ENCODE peak calls at places on chromosomes 7 and 10, in four cellular contexts. L, Q, O and N are unnamed samples.

GRCh38 chr10:34507217-34507616 is 307.9 kb downstream of the PARD3 start:
- DNase-seq in O (no peak), L (no peak), Q (no peak), N (no peak)

GRCh38 chr10:89029785-89030437 is 39.3 kb downstream of the FAS start:
- DNase-seq in Q (peak), O (peak), L (peak), N (peak)

GRCh38 chr7:24052572-24053223 is 231.3 kb upstream of the NPY start:
- DNase-seq in Q (no peak), O (no peak), L (no peak), N (no peak)

GRCh38 chr7:146116452-146117219 is at the start of gene CNTNAP2:
- DNase-seq in L (no peak), Q (no peak), O (no peak), N (peak)

GRCh38 chr10:110959379-110960332 is 40.3 kb downstream of the SHOC2 start:
- DNase-seq in Q (no peak), L (no peak), O (no peak), N (no peak)

GRCh38 chr7:98330926-98331529 is 49.5 kb downstream of the BRI3 start:
- DNase-seq in L (no peak), O (no peak), Q (no peak), N (no peak)

GRCh38 chr7:72042855-72043254 is 369.3 kb downstream of the CALN1 start:
- DNase-seq in L (no peak), O (no peak), Q (no peak), N (no peak)

GRCh38 chr7:98251251-98251843 is 685 bp downstream of the TECPR1 start:
- DNase-seq in O (peak), Q (no peak), L (no peak), N (peak)

GRCh38 chr7:17584822-17585221 is 286.4 kb downstream of the AHR start:
- DNase-seq in L (no peak), Q (no peak), O (no peak), N (no peak)

GRCh38 chr10:70903262-70903921 is 15.0 kb upstream of the PCBD1 start:
- DNase-seq in L (no peak), O (peak), Q (peak), N (peak)
- TF ChIP-seq FOXK2 in L (no peak), O (no peak), Q (no peak), N (no peak)

GRCh38 chr10:91120348-91120747 is 100.1 kb upstream of the PCGF5 start:
- DNase-seq in Q (no peak), L (no peak), O (no peak), N (no peak)

GRCh38 chr10:91117496-91117895 is 103.0 kb upstream of the PCGF5 start:
- DNase-seq in O (no peak), Q (no peak), L (no peak), N (no peak)

GRCh38 chr10:91111060-91111459 is 109.4 kb upstream of the PCGF5 start:
- DNase-seq in L (no peak), Q (no peak), O (no peak), N (no peak)

DNA sequence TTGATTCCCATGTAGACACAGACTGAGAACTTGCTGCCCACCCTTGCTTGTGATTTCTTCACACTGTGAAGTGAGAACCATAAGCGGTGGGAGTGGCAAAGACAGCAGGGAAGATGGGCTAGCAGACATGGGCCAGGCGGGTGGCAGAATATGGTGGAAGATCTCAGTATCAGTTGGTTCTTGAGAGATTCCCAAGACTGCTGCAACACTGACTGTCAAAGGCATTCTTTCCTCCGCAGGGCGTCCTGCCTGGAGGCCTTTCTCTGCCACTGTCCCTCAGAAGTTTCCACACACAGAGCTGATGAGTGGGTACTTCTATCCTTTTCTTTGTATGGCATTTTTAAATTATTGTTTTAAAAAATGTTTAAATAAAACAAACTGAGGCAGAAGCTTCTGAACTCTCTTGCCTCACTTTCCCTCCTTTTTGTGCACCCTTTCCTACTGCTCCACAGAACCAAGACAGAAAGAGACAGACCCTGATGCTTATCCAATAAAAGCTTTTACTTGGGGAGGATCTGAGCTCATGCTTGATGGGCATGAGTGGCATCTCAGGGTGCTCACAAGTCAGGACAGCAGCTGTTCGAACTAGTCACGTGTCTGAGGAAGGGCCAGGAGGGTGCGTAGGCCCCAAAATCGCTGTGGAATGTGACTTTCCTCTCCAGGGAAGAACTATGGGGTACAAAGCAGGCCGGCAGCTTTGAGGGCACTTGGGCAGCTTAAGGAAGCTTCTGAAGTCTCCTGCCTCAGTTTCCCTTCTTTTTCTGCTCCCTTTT is 104.7 kb upstream of the PCGF5 start:
- DNase-seq in L (no peak), O (no peak), Q (no peak), N (no peak)
- TF ChIP-seq TARDBP in L (no peak), O (no peak), Q (no peak), N (no peak)

GRCh38 chr10:127433951-127434350 is 115.2 kb upstream of the NPS start:
- DNase-seq in Q (no peak), O (no peak), L (no peak), N (no peak)
- TF ChIP-seq BHLHE40 in Q (no peak), O (no peak), L (no peak), N (no peak)

DNA sequence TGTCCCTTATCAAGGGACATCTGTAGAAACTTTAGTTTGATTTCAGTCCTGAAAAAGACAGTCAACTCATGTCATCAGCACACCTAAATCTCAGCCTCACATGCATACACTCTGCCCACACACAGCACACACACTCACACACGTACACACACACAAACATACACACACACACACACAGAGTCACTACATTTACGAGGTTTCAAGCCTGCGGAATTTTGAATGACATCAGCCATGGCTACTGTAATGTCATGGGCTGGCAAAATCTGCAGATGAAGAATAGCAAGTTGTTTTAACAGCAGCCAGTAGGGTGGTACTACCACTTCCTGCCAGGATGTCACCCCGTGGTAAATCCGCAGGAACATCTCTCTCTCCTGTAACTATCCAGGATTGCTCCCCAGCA is 37.1 kb upstream of the EZH2 start:
- DNase-seq in L (no peak), O (no peak), Q (no peak), N (no peak)
- TF ChIP-seq FOXK2 in L (no peak), O (no peak), Q (no peak), N (no peak)

GRCh38 chr10:132623996-132624846 is 86.6 kb downstream of the INPP5A start:
- DNase-seq in L (no peak), O (no peak), Q (no peak), N (no peak)
- TF ChIP-seq TARDBP in L (no peak), O (no peak), Q (no peak), N (no peak)

DNA sequence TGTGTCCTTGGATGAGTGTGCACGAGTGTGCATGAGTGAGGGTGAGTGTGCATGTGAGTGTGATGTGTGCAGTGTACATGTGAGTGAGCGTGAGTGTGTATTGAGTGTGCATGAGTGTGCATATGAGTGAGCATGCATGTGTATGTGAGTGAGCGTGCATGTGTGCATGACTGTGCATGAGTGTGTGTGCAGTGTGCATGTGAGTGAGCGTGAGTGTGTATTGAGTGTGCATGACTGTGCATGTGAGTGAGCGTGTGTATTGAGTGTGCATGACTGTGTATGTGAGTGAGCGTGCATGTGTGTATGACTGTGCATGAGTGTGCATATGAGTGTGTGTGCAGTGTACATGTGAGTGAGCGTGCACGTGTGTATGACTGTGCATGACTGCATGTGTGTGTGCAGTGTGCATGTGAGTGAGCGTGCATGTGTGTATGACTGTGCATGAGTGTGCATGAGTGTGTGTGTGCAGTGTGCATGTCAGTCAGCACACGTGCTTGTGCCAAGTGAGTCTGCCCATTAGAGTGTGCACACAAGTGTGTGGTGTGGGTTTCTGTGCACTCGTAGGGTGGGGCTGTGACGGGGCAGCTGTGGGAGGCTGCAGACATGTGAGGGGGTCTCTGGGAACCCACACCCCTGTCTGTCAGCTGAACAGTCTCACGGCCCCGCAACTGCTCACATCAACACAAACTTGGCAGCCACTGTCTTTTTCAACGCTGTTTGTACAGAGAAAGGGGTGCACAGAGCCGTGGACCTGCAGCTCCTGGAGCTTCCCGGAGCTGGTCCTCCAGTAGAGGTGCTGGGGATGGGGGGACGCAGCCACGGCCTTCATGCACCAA is 14.8 kb downstream of the FOXL3 start:
- DNase-seq in L (no peak), Q (no peak), O (no peak), N (no peak)
- TF ChIP-seq BHLHE40 in L (no peak), Q (no peak), O (no peak), N (no peak)

GRCh38 chr10:9437131-9437530 is 1382.6 kb downstream of the GATA3 start:
- DNase-seq in L (no peak), O (no peak), Q (no peak), N (no peak)
- TF ChIP-seq FOXK2 in L (no peak), O (no peak), Q (no peak), N (no peak)

DNA sequence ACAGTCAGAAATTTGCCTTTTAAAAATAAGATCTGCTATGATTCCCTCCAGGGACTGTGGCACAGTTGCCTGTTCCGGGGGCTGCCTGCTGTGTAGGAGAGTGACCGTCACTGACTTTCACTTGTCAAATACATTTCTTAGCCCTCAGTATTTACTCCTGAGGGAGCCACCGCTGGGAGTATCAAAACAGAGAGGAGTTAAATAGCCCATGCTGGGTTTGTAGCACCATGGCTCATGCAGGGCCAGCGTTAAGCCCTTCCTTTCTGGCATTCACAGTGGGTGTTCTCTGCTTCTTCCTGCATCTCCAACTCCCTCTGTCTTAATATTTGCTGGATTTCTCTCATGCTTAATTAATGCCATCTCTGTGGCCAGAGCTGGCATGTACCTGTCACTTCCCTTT is 897.8 kb downstream of the SORCS3 start:
- DNase-seq in Q (no peak), L (no peak), O (no peak), N (no peak)
- TF ChIP-seq TARDBP in Q (no peak), L (no peak), O (no peak), N (no peak)

DNA sequence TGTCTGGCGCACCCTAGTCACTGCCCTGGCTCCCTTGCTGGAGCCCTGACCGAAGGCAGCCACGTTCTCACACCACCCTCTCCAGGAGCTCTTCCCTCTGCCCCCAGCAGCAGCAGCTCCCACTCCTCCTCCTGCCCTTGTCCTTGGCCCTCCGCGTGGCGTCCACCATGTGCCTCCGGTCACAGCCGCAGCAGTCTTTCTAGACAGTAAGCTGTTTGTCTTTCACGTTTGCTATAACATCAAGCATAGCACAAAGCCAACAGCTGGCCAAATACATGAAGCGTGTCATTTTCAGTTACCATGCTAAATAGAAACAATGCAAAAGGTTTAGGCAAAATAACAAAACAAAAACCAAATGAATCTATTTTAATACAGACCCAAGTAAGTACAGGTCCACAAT is 3.3 kb downstream of the PITRM1 start:
- DNase-seq in L (no peak), O (no peak), Q (no peak), N (no peak)
- TF ChIP-seq BHLHE40 in L (no peak), O (no peak), Q (no peak), N (no peak)

DNA sequence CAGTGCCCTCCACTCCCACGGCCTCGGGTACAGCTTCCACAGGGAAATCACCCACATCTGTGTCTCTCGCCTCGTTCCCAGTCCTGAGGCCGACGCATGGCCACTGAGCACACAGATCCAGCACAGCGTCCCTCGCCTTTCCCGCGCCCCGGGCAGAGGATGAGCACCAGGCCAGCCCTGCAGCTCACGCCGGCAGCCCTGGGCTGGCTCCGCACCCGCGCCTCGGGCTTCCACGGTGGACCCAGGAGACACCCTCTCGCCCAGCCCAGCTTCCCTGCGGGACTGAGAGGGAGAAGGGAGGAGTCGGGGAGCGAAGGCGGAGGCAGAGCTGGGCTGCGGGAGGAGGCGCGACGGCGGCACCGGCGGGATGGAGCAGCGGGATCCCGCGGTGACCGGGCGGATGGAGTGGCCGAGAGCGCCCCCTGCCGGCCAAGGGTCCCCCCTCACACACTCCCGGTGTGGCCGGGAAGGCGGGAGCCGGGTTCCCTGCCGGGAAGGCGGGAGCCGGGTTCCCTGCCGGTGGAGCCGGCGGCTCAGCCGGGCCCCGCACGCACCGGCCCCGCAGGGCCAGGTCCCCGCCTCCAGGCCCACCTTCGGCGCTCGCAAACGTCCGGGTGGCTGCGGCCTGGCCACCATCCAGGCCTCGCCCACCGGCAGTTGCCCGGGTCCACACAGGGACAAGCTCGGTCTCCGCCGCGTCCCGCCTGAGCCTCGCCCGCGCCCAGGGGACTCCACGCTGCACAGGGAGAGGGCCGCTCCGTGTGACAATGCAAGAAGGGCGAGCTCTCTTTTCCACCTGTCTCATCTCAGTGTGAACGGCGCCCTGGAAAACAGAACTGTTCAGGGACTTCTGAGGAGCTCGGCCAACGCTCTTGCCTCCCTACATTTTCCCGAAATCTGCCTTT is 110.3 kb upstream of the LANCL2 start:
- DNase-seq in L (no peak), O (peak), Q (peak), N (peak)
- TF ChIP-seq FOXK2 in L (no peak), O (no peak), Q (no peak), N (no peak)